ENCODE peak calls at places on chromosomes 1 and 21, in five cellular contexts. One of them, this sample, is unnamed.
A peak's percentile ranks its signal among the peaks of the same experiment; 100 is the strongest.

GRCh38 chr1:147627435-147628110 is 42.8 kb downstream of the ACP6 start:
- DNase-seq in testis: peak; percentile 62
- DNase-seq in heart right ventricle: peak; percentile 41
- DNase-seq in endodermal cell: peak; percentile 83
- DNase-seq in fibroblast of lung: peak; percentile 55
- DNase-seq in this sample: peak; percentile 67

GRCh38 chr1:159663547-159663946 is 50.8 kb downstream of the CRP start:
- DNase-seq in testis: no peak
- DNase-seq in heart right ventricle: no peak
- DNase-seq in endodermal cell: no peak
- DNase-seq in fibroblast of lung: no peak
- DNase-seq in this sample: no peak

GRCh38 chr1:230163205-230163604 is 96.2 kb downstream of the GALNT2 start:
- DNase-seq in testis: peak; percentile 14
- DNase-seq in heart right ventricle: no peak
- DNase-seq in endodermal cell: peak; percentile 20
- DNase-seq in fibroblast of lung: peak; percentile 71
- DNase-seq in this sample: peak; percentile 37

GRCh38 chr21:44618504-44618903 is 6.6 kb downstream of the KRTAP10-8 start:
- DNase-seq in testis: no peak
- DNase-seq in heart right ventricle: no peak
- DNase-seq in endodermal cell: peak; percentile 77
- DNase-seq in fibroblast of lung: peak; percentile 1
- DNase-seq in this sample: no peak

GRCh38 chr1:11169202-11169601 is 20.0 kb upstream of the ANGPTL7 start:
- DNase-seq in testis: no peak
- DNase-seq in heart right ventricle: no peak
- DNase-seq in endodermal cell: no peak
- DNase-seq in fibroblast of lung: no peak
- DNase-seq in this sample: no peak

GRCh38 chr1:22252248-22252647 is 109.4 kb upstream of the WNT4 start:
- DNase-seq in testis: no peak
- DNase-seq in heart right ventricle: no peak
- DNase-seq in endodermal cell: no peak
- DNase-seq in fibroblast of lung: no peak
- DNase-seq in this sample: no peak

GRCh38 chr1:220217383-220217988 is 54.8 kb downstream of the RAB3GAP2 start:
- DNase-seq in testis: no peak
- DNase-seq in heart right ventricle: no peak
- DNase-seq in endodermal cell: peak; percentile 57
- DNase-seq in fibroblast of lung: no peak
- DNase-seq in this sample: no peak

GRCh38 chr1:86409416-86410021 is 13.4 kb upstream of the ODF2L start:
- DNase-seq in testis: no peak
- DNase-seq in heart right ventricle: no peak
- DNase-seq in endodermal cell: peak; percentile 78
- DNase-seq in fibroblast of lung: no peak
- DNase-seq in this sample: no peak

GRCh38 chr1:10521537-10522157 is 46.9 kb downstream of the PEX14 start:
- DNase-seq in testis: no peak
- DNase-seq in heart right ventricle: no peak
- DNase-seq in endodermal cell: no peak
- DNase-seq in fibroblast of lung: no peak
- DNase-seq in this sample: no peak

GRCh38 chr1:5938068-5938740 is 54.0 kb downstream of the NPHP4 start:
- DNase-seq in testis: peak; percentile 5
- DNase-seq in heart right ventricle: no peak
- DNase-seq in endodermal cell: no peak
- DNase-seq in fibroblast of lung: peak; percentile 57
- DNase-seq in this sample: peak; percentile 44

GRCh38 chr1:230430499-230430898 is 4.4 kb upstream of the PGBD5 start:
- DNase-seq in testis: no peak
- DNase-seq in heart right ventricle: no peak
- DNase-seq in endodermal cell: no peak
- DNase-seq in fibroblast of lung: no peak
- DNase-seq in this sample: no peak

GRCh38 chr1:218878369-218878768 is 295.3 kb upstream of the LYPLAL1 start:
- DNase-seq in testis: no peak
- DNase-seq in heart right ventricle: no peak
- DNase-seq in endodermal cell: no peak
- DNase-seq in fibroblast of lung: peak; percentile 47
- DNase-seq in this sample: no peak

GRCh38 chr1:160773088-160773487 is 22.9 kb upstream of the LY9 start:
- DNase-seq in testis: no peak
- DNase-seq in heart right ventricle: no peak
- DNase-seq in endodermal cell: no peak
- DNase-seq in fibroblast of lung: no peak
- DNase-seq in this sample: no peak

DNA sequence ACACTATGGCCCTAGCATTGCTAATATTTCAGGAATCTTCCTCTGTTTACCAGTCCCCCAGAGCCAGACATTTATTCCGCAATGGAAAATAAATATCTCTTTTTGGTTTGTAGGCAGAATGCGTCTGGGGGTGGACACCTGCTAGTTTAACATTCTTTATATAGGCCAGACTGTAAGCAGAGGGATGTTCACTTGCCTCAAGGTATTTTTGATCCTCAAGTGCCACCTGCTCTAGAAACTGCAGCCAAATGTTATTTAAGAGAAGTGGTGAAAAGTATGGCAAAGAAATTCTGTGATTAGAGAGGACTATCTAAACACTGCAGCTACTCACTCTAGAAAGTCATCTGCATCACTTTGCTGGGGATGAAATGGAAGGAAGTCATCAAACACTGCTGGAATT is 164.7 kb downstream of the NEGR1 start:
- DNase-seq in testis: no peak
- DNase-seq in heart right ventricle: no peak
- DNase-seq in endodermal cell: no peak
- DNase-seq in fibroblast of lung: no peak
- DNase-seq in this sample: no peak
- H3K9me3 ChIP-seq in testis: no peaks in the 10 kb centered on the region
- H3K9me3 ChIP-seq in heart right ventricle: no peaks in the 10 kb centered on the region
- H3K9me3 ChIP-seq in endodermal cell: no peaks in the 10 kb centered on the region
- H3K9me3 ChIP-seq in fibroblast of lung: no peaks in the 10 kb centered on the region
- H3K9me3 ChIP-seq in this sample: no peaks in the 10 kb centered on the region

DNA sequence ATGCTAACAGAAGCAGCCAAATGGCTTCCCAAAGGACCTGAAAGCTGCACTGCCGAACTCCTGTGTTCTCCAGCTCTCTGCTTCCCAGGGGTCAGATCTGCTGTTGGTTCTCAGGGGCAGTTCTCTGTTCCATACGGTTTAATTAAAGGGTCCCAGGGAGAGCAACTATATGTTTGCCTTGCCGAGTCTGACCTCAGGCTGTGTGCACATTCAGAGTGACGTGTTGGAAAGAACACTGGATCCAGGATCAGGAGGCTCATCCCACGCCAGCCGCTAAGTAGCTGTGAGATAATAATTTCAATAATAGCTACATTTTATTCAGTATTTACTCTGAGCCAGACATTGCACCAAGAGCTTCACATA is 23.4 kb downstream of the NENF start:
- DNase-seq in testis: peak; percentile 66
- DNase-seq in heart right ventricle: no peak
- DNase-seq in endodermal cell: no peak
- DNase-seq in fibroblast of lung: no peak
- DNase-seq in this sample: no peak
- H3K27ac ChIP-seq in testis: no peak overlapping the region
- H3K27ac ChIP-seq in heart right ventricle: peak overlapping the region; percentile 74
- H3K27ac ChIP-seq in endodermal cell: no peak overlapping the region
- H3K27ac ChIP-seq in fibroblast of lung: no peak overlapping the region
- H3K27ac ChIP-seq in this sample: peak overlapping the region; percentile 69

DNA sequence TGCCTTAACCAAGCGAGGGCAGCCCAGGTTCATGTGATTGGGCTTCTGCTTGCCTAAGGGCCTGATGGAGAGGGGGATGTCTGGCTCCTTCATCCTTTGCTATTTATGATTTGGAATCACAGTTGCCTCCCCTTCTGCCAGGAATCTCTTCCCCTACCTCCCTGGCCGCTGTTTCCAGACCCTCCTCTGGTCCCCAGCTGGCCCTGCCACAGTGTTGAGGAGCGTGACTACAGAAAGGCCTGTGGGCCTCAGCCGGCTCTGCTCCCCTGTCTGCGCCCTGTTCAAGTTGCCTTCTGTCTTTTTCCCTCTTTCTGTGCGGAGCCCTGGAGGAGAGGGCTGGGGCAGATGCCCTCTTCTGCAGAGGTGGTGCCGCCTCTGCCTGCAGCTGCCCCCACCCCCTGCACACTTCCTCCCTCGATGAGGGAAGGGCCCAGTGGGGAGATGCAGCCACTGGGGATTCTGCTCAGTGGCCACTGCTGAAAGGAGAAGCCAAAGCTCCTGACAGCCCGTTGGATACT is 6.5 kb downstream of the KIAA1614 start:
- DNase-seq in testis: no peak
- DNase-seq in heart right ventricle: no peak
- DNase-seq in endodermal cell: peak; percentile 39
- DNase-seq in fibroblast of lung: no peak
- DNase-seq in this sample: no peak
- H3K4me1 ChIP-seq in testis: no peaks in the 10 kb centered on the region
- H3K4me1 ChIP-seq in heart right ventricle: peaks cover 1% of the 10 kb centered on the region
- H3K4me1 ChIP-seq in endodermal cell: peaks cover 9% of the 10 kb centered on the region
- H3K4me1 ChIP-seq in fibroblast of lung: no peaks in the 10 kb centered on the region
- H3K4me1 ChIP-seq in this sample: no peaks in the 10 kb centered on the region

DNA sequence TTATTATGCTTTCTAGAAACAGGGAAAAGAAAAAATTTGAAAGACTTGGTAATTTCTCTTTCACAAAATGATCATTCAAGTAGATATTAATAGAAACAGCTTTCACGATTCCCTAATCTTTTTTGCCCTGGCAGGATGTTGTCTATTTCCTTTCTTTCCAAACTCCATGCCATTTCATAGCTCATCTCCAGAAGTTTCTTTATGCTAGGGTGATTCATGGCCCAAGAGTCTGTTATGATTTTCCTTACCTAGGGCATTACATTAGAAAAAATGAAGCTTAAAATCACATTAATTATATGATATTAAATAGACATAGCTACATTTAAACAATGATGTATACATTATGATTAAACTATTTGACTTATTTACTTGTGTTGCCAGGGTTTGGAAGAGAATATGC is 762.1 kb downstream of the LTN1 start:
- DNase-seq in testis: no peak
- DNase-seq in heart right ventricle: no peak
- DNase-seq in endodermal cell: no peak
- DNase-seq in fibroblast of lung: no peak
- DNase-seq in this sample: no peak
- H3K9me3 ChIP-seq in testis: no peaks in the 10 kb centered on the region
- H3K9me3 ChIP-seq in heart right ventricle: no peaks in the 10 kb centered on the region
- H3K9me3 ChIP-seq in endodermal cell: no peaks in the 10 kb centered on the region
- H3K9me3 ChIP-seq in fibroblast of lung: no peaks in the 10 kb centered on the region
- H3K9me3 ChIP-seq in this sample: no peaks in the 10 kb centered on the region

GRCh38 chr21:39087238-39087975 is 95.8 kb downstream of the PSMG1 start:
- DNase-seq in testis: peak; percentile 47
- DNase-seq in heart right ventricle: peak; percentile 68
- DNase-seq in endodermal cell: no peak
- DNase-seq in fibroblast of lung: no peak
- DNase-seq in this sample: peak; percentile 61

GRCh38 chr21:39088831-39089380 is 94.3 kb downstream of the PSMG1 start:
- DNase-seq in testis: no peak
- DNase-seq in heart right ventricle: no peak
- DNase-seq in endodermal cell: no peak
- DNase-seq in fibroblast of lung: peak; percentile 76
- DNase-seq in this sample: peak; percentile 31

GRCh38 chr21:39086547-39086946 is 96.7 kb downstream of the PSMG1 start:
- DNase-seq in testis: no peak
- DNase-seq in heart right ventricle: no peak
- DNase-seq in endodermal cell: no peak
- DNase-seq in fibroblast of lung: no peak
- DNase-seq in this sample: no peak

GRCh38 chr21:39085843-39086415 is 97.3 kb downstream of the PSMG1 start:
- DNase-seq in testis: no peak
- DNase-seq in heart right ventricle: no peak
- DNase-seq in endodermal cell: no peak
- DNase-seq in fibroblast of lung: no peak
- DNase-seq in this sample: no peak

GRCh38 chr21:39087976-39088370 is 95.3 kb downstream of the PSMG1 start:
- DNase-seq in testis: no peak
- DNase-seq in heart right ventricle: no peak
- DNase-seq in endodermal cell: no peak
- DNase-seq in fibroblast of lung: no peak
- DNase-seq in this sample: no peak
- H3K27ac ChIP-seq in testis: no peak overlapping the region
- H3K27ac ChIP-seq in heart right ventricle: peak overlapping the region; percentile 93
- H3K27ac ChIP-seq in endodermal cell: peak overlapping the region; percentile 98
- H3K27ac ChIP-seq in fibroblast of lung: peak overlapping the region; percentile 43
- H3K27ac ChIP-seq in this sample: peak overlapping the region; percentile 90

DNA sequence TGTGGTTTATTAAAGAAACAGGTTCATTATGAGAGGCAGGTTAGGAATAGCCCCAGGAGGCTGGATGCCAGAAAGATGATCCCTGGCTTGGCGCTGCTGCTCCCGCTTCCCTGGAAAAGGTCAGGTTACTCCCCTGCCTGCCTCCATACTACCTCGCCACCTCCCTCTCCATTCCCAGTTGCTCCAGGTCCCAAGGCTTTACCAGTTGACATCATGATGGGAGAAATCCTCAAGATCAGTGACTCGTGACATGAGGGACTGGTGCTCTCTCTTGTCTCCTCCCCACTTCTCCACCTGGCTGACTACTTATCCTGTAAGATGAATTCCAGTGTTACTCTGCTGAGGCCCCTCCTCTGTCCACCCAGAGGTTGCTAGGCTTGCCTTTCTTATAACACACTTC is 19.7 kb downstream of the VASH2 start:
- DNase-seq in testis: no peak
- DNase-seq in heart right ventricle: no peak
- DNase-seq in endodermal cell: no peak
- DNase-seq in fibroblast of lung: no peak
- DNase-seq in this sample: no peak
- H3K4me1 ChIP-seq in testis: no peaks in the 10 kb centered on the region
- H3K4me1 ChIP-seq in heart right ventricle: no peaks in the 10 kb centered on the region
- H3K4me1 ChIP-seq in endodermal cell: no peaks in the 10 kb centered on the region
- H3K4me1 ChIP-seq in fibroblast of lung: no peaks in the 10 kb centered on the region
- H3K4me1 ChIP-seq in this sample: no peaks in the 10 kb centered on the region